ENCODE peak calls at places on chromosomes 7 and 10, in five cellular contexts. W is KG1; N is GF-D8; O is stimulated activated CD4-positive, alpha-beta T cell treated with anti-CD3 and anti-CD28 coated beads, Interleukin-1b, Interleukin-23, amount 100 ng/mL, for 1 hour; K is chondrocyte. Y is an unnamed sample.

GRCh38 chr10:114869500-114869899 is 47.9 kb downstream of the FHIP2A start:
- DNase-seq in W (no peak), N (no peak), O (no peak), K (no peak), Y (peak; percentile 83)

GRCh38 chr10:130392031-130392430 is 255.8 kb downstream of the GLRX3 start:
- DNase-seq in W (no peak), N (no peak), O (no peak), K (no peak), Y (no peak)

GRCh38 chr7:2084781-2085505 is 147.8 kb downstream of the MAD1L1 start:
- DNase-seq in W (no peak), N (no peak), O (no peak), K (no peak), Y (no peak)

GRCh38 chr7:113404245-113404644 is 285.9 kb upstream of the SMIM30 start:
- DNase-seq in W (no peak), N (no peak), O (no peak), K (no peak), Y (no peak)

GRCh38 chr7:158763454-158764033 is 58.9 kb upstream of the NCAPG2 start:
- DNase-seq in W (no peak), N (no peak), O (no peak), K (no peak), Y (no peak)

GRCh38 chr7:95092332-95092731 is 184.9 kb downstream of the PPP1R9A start:
- DNase-seq in W (no peak), N (no peak), O (no peak), K (no peak), Y (no peak)

GRCh38 chr7:137820677-137821420 is 25.9 kb downstream of the DGKI start:
- DNase-seq in W (no peak), N (no peak), O (no peak), K (peak; percentile 82), Y (no peak)

GRCh38 chr10:68543004-68543918 is 15.9 kb upstream of the SLC25A16 start:
- DNase-seq in W (no peak), N (no peak), O (no peak), K (no peak), Y (peak; percentile 56)

GRCh38 chr7:28165971-28166955 is 14.3 kb downstream of the JAZF1 start:
- DNase-seq in W (no peak), N (peak; percentile 33), O (no peak), K (no peak), Y (peak; percentile 85)

GRCh38 chr10:74500806-74501205 is 325.6 kb upstream of the KAT6B start:
- DNase-seq in W (no peak), N (no peak), O (no peak), K (no peak), Y (peak; percentile 21)

GRCh38 chr10:104391150-104391968 is 37.7 kb downstream of the CFAP58 start:
- DNase-seq in W (no peak), N (no peak), O (no peak), K (no peak), Y (no peak)

GRCh38 chr7:147103224-147103623 is 986.6 kb downstream of the CNTNAP2 start:
- DNase-seq in W (no peak), N (no peak), O (no peak), K (no peak), Y (no peak)

Y was measured in EL.